ENCODE peak calls at places on chromosomes 5 and 9, in ten cellular contexts. N, D, L, Q, Z, M, V, G, I and B are unnamed samples.

GRCh38 chr5:82356808-82357671 is 78.9 kb upstream of the RPS23 start:
- DNase-seq in N (no peak), D (no peak), L (no peak), Q (peak), Z (peak), M (no peak), V (no peak), G (no peak), I (no peak), B (no peak)

GRCh38 chr5:87872986-87873385 is 395.7 kb downstream of the TMEM161B start:
- DNase-seq in N (no peak), D (no peak), L (no peak), Q (no peak), Z (no peak), M (peak), V (no peak), G (peak), I (no peak), B (no peak)

GRCh38 chr9:124452841-124453585 is 2.8 kb downstream of the ADGRD2 start:
- DNase-seq in N (no peak), D (no peak), L (no peak), Q (no peak), Z (no peak), M (no peak), V (no peak), G (no peak), I (no peak), B (no peak)

GRCh38 chr9:73773896-73774295 is 622.2 kb downstream of the ANXA1 start:
- DNase-seq in N (no peak), D (no peak), L (no peak), Q (no peak), Z (no peak), M (no peak), V (no peak), G (no peak), I (no peak), B (no peak)

GRCh38 chr5:169390265-169390664 is 89.3 kb upstream of the SLIT3 start:
- DNase-seq in N (no peak), D (no peak), L (no peak), Q (no peak), Z (no peak), M (no peak), V (no peak), G (no peak), I (no peak), B (no peak)

GRCh38 chr5:144187699-144188294 is 17.1 kb downstream of the KCTD16 start:
- DNase-seq in N (peak), D (no peak), L (no peak), Q (peak), Z (peak), M (no peak), V (no peak), G (no peak), I (peak), B (no peak)

GRCh38 chr9:135584934-135585333 is 23.4 kb downstream of the PAEP start:
- DNase-seq in N (no peak), D (no peak), L (no peak), Q (no peak), Z (no peak), M (no peak), V (no peak), G (no peak), I (no peak), B (no peak)

GRCh38 chr5:67160985-67161384 is 35.6 kb downstream of the CD180 start:
- DNase-seq in N (no peak), D (no peak), L (no peak), Q (no peak), Z (no peak), M (no peak), V (no peak), G (no peak), I (no peak), B (no peak)

GRCh38 chr5:145971701-145972100 is 35.3 kb downstream of the SH3RF2 start:
- DNase-seq in N (no peak), D (no peak), L (no peak), Q (no peak), Z (no peak), M (no peak), V (no peak), G (no peak), I (no peak), B (no peak)

GRCh38 chr5:112762113-112762810 is 24.6 kb downstream of the APC start:
- DNase-seq in N (no peak), D (no peak), L (no peak), Q (no peak), Z (no peak), M (no peak), V (no peak), G (no peak), I (no peak), B (no peak)

GRCh38 chr9:92686954-92687353 is 17.0 kb upstream of the IPPK start:
- DNase-seq in N (no peak), D (peak), L (no peak), Q (peak), Z (peak), M (no peak), V (no peak), G (no peak), I (no peak), B (no peak)

GRCh38 chr5:60649288-60649917 is 50.6 kb downstream of the DEPDC1B start:
- DNase-seq in N (peak), D (no peak), L (no peak), Q (peak), Z (peak), M (no peak), V (peak), G (no peak), I (peak), B (peak)

GRCh38 chr9:105074501-105074900 is 146.5 kb upstream of the ABCA1 start:
- DNase-seq in N (no peak), D (no peak), L (no peak), Q (no peak), Z (no peak), M (no peak), V (no peak), G (no peak), I (no peak), B (no peak)

GRCh38 chr5:87361031-87361443 is 51.7 kb downstream of the CCNH start:
- DNase-seq in N (no peak), D (no peak), L (no peak), Q (no peak), Z (peak), M (no peak), V (no peak), G (no peak), I (no peak), B (no peak)

GRCh38 chr9:72309366-72310133 is 55.5 kb downstream of the ZFAND5 start:
- DNase-seq in N (no peak), D (no peak), L (no peak), Q (no peak), Z (peak), M (no peak), V (no peak), G (no peak), I (no peak), B (no peak)

GRCh38 chr5:73496984-73497457 is 1.2 kb upstream of the BTF3 start:
- DNase-seq in N (no peak), D (no peak), L (no peak), Q (peak), Z (peak), M (peak), V (peak), G (no peak), I (no peak), B (peak)

GRCh38 chr5:186091-187041 is 4.9 kb upstream of the LRRC14B start:
- DNase-seq in N (no peak), D (no peak), L (no peak), Q (peak), Z (no peak), M (no peak), V (no peak), G (no peak), I (no peak), B (no peak)

GRCh38 chr5:172282277-172283019 is 1.1 kb downstream of the UBTD2 start:
- DNase-seq in N (no peak), D (no peak), L (no peak), Q (peak), Z (no peak), M (no peak), V (no peak), G (no peak), I (no peak), B (peak)

GRCh38 chr5:164472150-164472549 is 966.7 kb downstream of the MAT2B start:
- DNase-seq in N (no peak), D (no peak), L (no peak), Q (no peak), Z (no peak), M (no peak), V (no peak), G (no peak), I (no peak), B (no peak)

GRCh38 chr5:111159845-111160244 is 64.3 kb upstream of the CAMK4 start:
- DNase-seq in N (no peak), D (no peak), L (no peak), Q (no peak), Z (no peak), M (no peak), V (no peak), G (no peak), I (no peak), B (peak)

GRCh38 chr9:131722260-131722659 is 17.6 kb downstream of the RAPGEF1 start:
- DNase-seq in N (no peak), D (no peak), L (no peak), Q (no peak), Z (no peak), M (no peak), V (no peak), G (no peak), I (no peak), B (peak)

GRCh38 chr9:87097238-87097637 is 149.9 kb upstream of the GAS1 start:
- DNase-seq in N (no peak), D (no peak), L (no peak), Q (no peak), Z (peak), M (no peak), V (no peak), G (no peak), I (no peak), B (no peak)

GRCh38 chr5:17436345-17436744 is 61.7 kb upstream of the TAF11L2 start:
- DNase-seq in N (peak), D (no peak), L (no peak), Q (peak), Z (peak), M (no peak), V (no peak), G (no peak), I (no peak), B (no peak)

GRCh38 chr5:1783214-1783551 is 16.5 kb downstream of the MRPL36 start:
- DNase-seq in N (no peak), D (no peak), L (no peak), Q (no peak), Z (no peak), M (no peak), V (no peak), G (peak), I (no peak), B (no peak)

GRCh38 chr9:34171753-34172535 is 6.9 kb upstream of the UBAP1 start:
- DNase-seq in N (peak), D (no peak), L (no peak), Q (no peak), Z (no peak), M (no peak), V (peak), G (no peak), I (peak), B (no peak)

GRCh38 chr5:151082976-151083651 is 2.3 kb upstream of the TNIP1 start:
- DNase-seq in N (no peak), D (no peak), L (no peak), Q (no peak), Z (peak), M (no peak), V (no peak), G (no peak), I (no peak), B (no peak)

GRCh38 chr5:140561753-140562523 is 2.5 kb downstream of the APBB3 start:
- DNase-seq in N (no peak), D (no peak), L (no peak), Q (no peak), Z (no peak), M (no peak), V (no peak), G (no peak), I (no peak), B (no peak)

GRCh38 chr9:23851024-23851629 is 25.1 kb upstream of the ELAVL2 start:
- DNase-seq in N (no peak), D (peak), L (no peak), Q (no peak), Z (peak), M (peak), V (no peak), G (peak), I (no peak), B (no peak)

GRCh38 chr5:149133795-149134777 is 7.2 kb upstream of the ABLIM3 start:
- DNase-seq in N (no peak), D (no peak), L (no peak), Q (peak), Z (peak), M (no peak), V (no peak), G (no peak), I (no peak), B (no peak)

GRCh38 chr5:103357636-103358035 is 99.1 kb downstream of the MACIR start:
- DNase-seq in N (no peak), D (no peak), L (no peak), Q (no peak), Z (no peak), M (no peak), V (no peak), G (no peak), I (no peak), B (no peak)

GRCh38 chr5:124453221-124454032 is 293.0 kb downstream of the ZNF608 start:
- DNase-seq in N (peak), D (no peak), L (no peak), Q (no peak), Z (peak), M (no peak), V (no peak), G (no peak), I (peak), B (no peak)

GRCh38 chr9:127628644-127629467 is 16.8 kb downstream of the STXBP1 start:
- DNase-seq in N (no peak), D (no peak), L (no peak), Q (no peak), Z (no peak), M (no peak), V (no peak), G (no peak), I (no peak), B (no peak)

GRCh38 chr5:172179032-172179989 is 8.7 kb downstream of the STK10 start:
- DNase-seq in N (peak), D (no peak), L (no peak), Q (peak), Z (peak), M (no peak), V (no peak), G (no peak), I (no peak), B (no peak)

GRCh38 chr9:127050152-127050551 is 72.3 kb downstream of the ANGPTL2 start:
- DNase-seq in N (no peak), D (no peak), L (no peak), Q (no peak), Z (no peak), M (no peak), V (no peak), G (no peak), I (no peak), B (no peak)